ENCODE peak calls at places on chromosomes 1 and 21, in nine cellular contexts. K is body of pancreas, Y is GM18507, N is mammary epithelial cell, P is heart right ventricle, R is nephron progenitor cell, C is NCI-H1436, M is right lobe of liver, B is NCI-H82. X is an unnamed sample.

GRCh38 chr1:107895403-107896181 is 69.4 kb downstream of the VAV3 start:
- DNase-seq in Y (no peak), R (peak), N (no peak), C (no peak), P (no peak), B (no peak), K (no peak), M (no peak), X (no peak)

GRCh38 chr1:237799762-237800474 is 90.8 kb downstream of the ZP4 start:
- DNase-seq in Y (no peak), N (peak), K (peak), C (peak), P (peak), R (peak), M (peak), B (peak), X (peak)

GRCh38 chr1:116710326-116711060 is 43.0 kb upstream of the IGSF3 start:
- DNase-seq in R (no peak), M (no peak), N (no peak), B (no peak), K (no peak), C (peak), P (no peak), Y (no peak), X (no peak)

GRCh38 chr1:87331319-87332269 is 2.9 kb downstream of the LMO4 start:
- DNase-seq in B (peak), M (peak), C (peak), K (peak), N (peak), P (peak), Y (no peak), R (peak), X (peak)

GRCh38 chr21:46060596-46061061 is 37.3 kb upstream of the COL6A2 start:
- DNase-seq in M (peak), K (peak), C (no peak), B (no peak), Y (no peak), P (peak), N (peak), R (no peak), X (no peak)

GRCh38 chr1:116708255-116708900 is 40.8 kb upstream of the IGSF3 start:
- DNase-seq in R (no peak), M (no peak), C (no peak), B (peak), P (no peak), Y (no peak), N (no peak), K (no peak), X (no peak)

GRCh38 chr1:111222308-111223125 is 5.0 kb upstream of the CHI3L2 start:
- DNase-seq in M (peak), P (peak), C (peak), R (peak), N (peak), B (peak), K (peak), Y (peak), X (peak)

GRCh38 chr1:111955755-111956154 is 33.7 kb downstream of the KCND3 start:
- DNase-seq in Y (no peak), N (peak), M (no peak), B (peak), P (no peak), R (no peak), K (no peak), C (no peak), X (no peak)

GRCh38 chr1:232963366-232963765 is 13.0 kb downstream of the NTPCR start:
- DNase-seq in M (no peak), Y (no peak), K (peak), B (no peak), C (no peak), N (no peak), P (no peak), R (no peak), X (no peak)

GRCh38 chr21:31571879-31572278 is 87.6 kb upstream of the SOD1 start:
- DNase-seq in P (no peak), B (no peak), N (no peak), C (no peak), M (no peak), Y (no peak), R (no peak), K (no peak), X (no peak)

GRCh38 chr1:204316164-204316563 is 43.6 kb downstream of the PLEKHA6 start:
- DNase-seq in N (no peak), K (no peak), M (no peak), B (no peak), C (no peak), Y (no peak), R (no peak), P (no peak), X (no peak)

GRCh38 chr21:18549214-18549905 is 145.8 kb upstream of the TMPRSS15 start:
- DNase-seq in R (no peak), C (no peak), P (no peak), N (no peak), M (no peak), K (no peak), Y (no peak), B (peak), X (no peak)

GRCh38 chr1:40638097-40639036 is 27.1 kb downstream of the RIMS3 start:
- DNase-seq in N (no peak), B (peak), C (no peak), Y (no peak), R (no peak), M (no peak), K (no peak), P (no peak), X (no peak)

GRCh38 chr1:71400050-71400449 is 319.2 kb upstream of the ZRANB2 start:
- DNase-seq in P (no peak), C (no peak), R (no peak), B (no peak), M (no peak), Y (no peak), N (no peak), K (no peak), X (no peak)

GRCh38 chr1:112092656-112093371 is 103.3 kb upstream of the KCND3 start:
- DNase-seq in R (no peak), K (no peak), N (no peak), Y (no peak), C (no peak), P (no peak), B (no peak), M (no peak), X (no peak)

GRCh38 chr1:208997726-208998312 is 585.7 kb upstream of the CAMK1G start:
- DNase-seq in Y (no peak), C (no peak), M (no peak), N (no peak), R (no peak), P (no peak), B (no peak), K (no peak), X (no peak)

GRCh38 chr1:3030663-3031381 is 9.6 kb downstream of the ACTRT2 start:
- DNase-seq in R (no peak), C (no peak), Y (no peak), P (no peak), B (no peak), M (peak), N (no peak), K (no peak), X (no peak)

GRCh38 chr1:218521414-218522169 is 176.5 kb downstream of the TGFB2 start:
- DNase-seq in R (peak), M (peak), N (peak), B (peak), C (peak), P (no peak), Y (no peak), K (peak), X (no peak)

X was measured in NCI-H526 treated with DMSO at 0.1 percent for 48 hours.